ENCODE peak calls at places on chromosomes 12 and 14, in five cellular contexts. B is body of pancreas, W is lung, O is neural progenitor cell, C is pancreas. U is an unnamed sample.

GRCh38 chr12:95574799-95575452 is 23.6 kb upstream of the USP44 start:
- DNase-seq in O (peak), B (no peak), C (no peak), W (no peak), U (no peak)

GRCh38 chr14:87992720-87993484 is at the start of gene GALC:
- DNase-seq in B (peak), C (peak), W (peak), O (peak), U (peak)

GRCh38 chr12:117152793-117153775 is 37.2 kb downstream of the FBXO21 start:
- DNase-seq in C (no peak), B (no peak), O (no peak), W (no peak), U (no peak)

GRCh38 chr12:98352218-98352811 is 163.1 kb upstream of the TMPO start:
- DNase-seq in B (no peak), W (no peak), C (no peak), O (no peak), U (no peak)

GRCh38 chr12:97921957-97922722 is 459.5 kb downstream of the RMST start:
- DNase-seq in C (no peak), B (no peak), W (no peak), O (no peak), U (no peak)

GRCh38 chr12:126518596-126519200 is 1453.5 kb downstream of the AACS start:
- DNase-seq in B (no peak), O (no peak), W (no peak), C (no peak), U (no peak)

GRCh38 chr14:58362798-58363412 is 32.8 kb upstream of the TOMM20L start:
- DNase-seq in W (no peak), C (no peak), B (no peak), O (peak), U (no peak)

GRCh38 chr12:55002355-55002754 is 17.4 kb upstream of the NEUROD4 start:
- DNase-seq in B (no peak), C (no peak), O (no peak), W (no peak), U (no peak)

GRCh38 chr14:76352639-76353281 is 23.2 kb upstream of the ESRRB start:
- DNase-seq in W (no peak), C (peak), O (peak), B (peak), U (peak)

GRCh38 chr12:116880817-116881324 is 370 bp downstream of the HRK start:
- DNase-seq in B (peak), W (no peak), C (peak), O (peak), U (no peak)

GRCh38 chr12:93883436-93884154 is 206.4 kb downstream of the CRADD start:
- DNase-seq in C (no peak), B (no peak), W (no peak), O (no peak), U (no peak)

GRCh38 chr12:117874842-117875434 is 93.9 kb downstream of the KSR2 start:
- DNase-seq in C (peak), O (peak), W (peak), B (peak), U (peak)

GRCh38 chr14:76715927-76716200 is 45.4 kb upstream of the VASH1 start:
- DNase-seq in C (no peak), B (no peak), W (peak), O (no peak), U (no peak)

GRCh38 chr12:100189241-100190012 is 11.2 kb upstream of the ACTR6 start:
- DNase-seq in W (peak), C (no peak), B (no peak), O (no peak), U (no peak)

GRCh38 chr14:84554136-84554535 is 975.8 kb upstream of the FLRT2 start:
- DNase-seq in B (no peak), O (no peak), C (no peak), W (no peak), U (no peak)

GRCh38 chr14:91358654-91359210 is 58.9 kb downstream of the CCDC88C start:
- DNase-seq in O (no peak), W (no peak), C (no peak), B (no peak), U (no peak)

GRCh38 chr12:68978678-68979077 is 45.7 kb upstream of the CPM start:
- DNase-seq in B (no peak), C (no peak), O (no peak), W (no peak), U (no peak)

GRCh38 chr12:128662106-128662505 is 161.7 kb downstream of the SLC15A4 start:
- DNase-seq in C (no peak), O (no peak), W (no peak), B (no peak), U (no peak)

GRCh38 chr12:70165450-70165849 is 77.8 kb upstream of the CNOT2 start:
- DNase-seq in B (no peak), C (no peak), O (no peak), W (no peak), U (no peak)

GRCh38 chr14:65927871-65928270 is 515.3 kb downstream of the FUT8 start:
- DNase-seq in B (no peak), O (peak), W (no peak), C (no peak), U (no peak)

GRCh38 chr12:3242199-3242863 is 165.2 kb downstream of the TSPAN9 start:
- DNase-seq in W (no peak), B (peak), O (no peak), C (no peak), U (no peak)

GRCh38 chr12:49673446-49674317 is 33.5 kb downstream of the FMNL3 start:
- DNase-seq in C (peak), W (peak), B (peak), O (peak), U (peak)

GRCh38 chr12:132133952-132134652 is 10.0 kb downstream of the DDX51 start:
- DNase-seq in B (no peak), C (no peak), W (no peak), O (peak), U (no peak)

GRCh38 chr12:25187781-25188180 is 7.2 kb downstream of the DNAI7 start:
- DNase-seq in B (no peak), C (no peak), O (no peak), W (no peak), U (no peak)

GRCh38 chr12:57242691-57243454 is 8.1 kb downstream of the STAC3 start:
- DNase-seq in B (peak), O (peak), C (peak), W (no peak), U (peak)

GRCh38 chr12:28033538-28033915 is 61.0 kb upstream of the PTHLH start:
- DNase-seq in B (no peak), C (no peak), O (no peak), W (no peak), U (no peak)

GRCh38 chr12:118418385-118419057 is 42.2 kb downstream of the SUDS3 start:
- DNase-seq in C (no peak), W (no peak), B (peak), O (no peak), U (no peak)

GRCh38 chr12:2142068-2142467 is 89.3 kb downstream of the CACNA1C start:
- DNase-seq in B (no peak), W (no peak), O (no peak), C (no peak), U (no peak)
- H3K27ac ChIP-seq in B (no peak), W (peak), O (no peak), C (no peak), U (no peak)

GRCh38 chr12:6928703-6929407 is 1.1 kb downstream of the ATN1 start:
- DNase-seq in W (no peak), C (no peak), O (no peak), B (no peak), U (no peak)

GRCh38 chr12:6932766-6933165 is 5.0 kb downstream of the ATN1 start:
- DNase-seq in B (no peak), O (no peak), W (no peak), C (no peak), U (no peak)

GRCh38 chr12:6927999-6928702 is 392 bp downstream of the ATN1 start:
- DNase-seq in B (peak), O (peak), W (no peak), C (peak), U (no peak)

GRCh38 chr12:6927379-6927991 is at the start of gene ATN1:
- DNase-seq in C (peak), B (peak), O (peak), W (peak), U (peak)

DNA sequence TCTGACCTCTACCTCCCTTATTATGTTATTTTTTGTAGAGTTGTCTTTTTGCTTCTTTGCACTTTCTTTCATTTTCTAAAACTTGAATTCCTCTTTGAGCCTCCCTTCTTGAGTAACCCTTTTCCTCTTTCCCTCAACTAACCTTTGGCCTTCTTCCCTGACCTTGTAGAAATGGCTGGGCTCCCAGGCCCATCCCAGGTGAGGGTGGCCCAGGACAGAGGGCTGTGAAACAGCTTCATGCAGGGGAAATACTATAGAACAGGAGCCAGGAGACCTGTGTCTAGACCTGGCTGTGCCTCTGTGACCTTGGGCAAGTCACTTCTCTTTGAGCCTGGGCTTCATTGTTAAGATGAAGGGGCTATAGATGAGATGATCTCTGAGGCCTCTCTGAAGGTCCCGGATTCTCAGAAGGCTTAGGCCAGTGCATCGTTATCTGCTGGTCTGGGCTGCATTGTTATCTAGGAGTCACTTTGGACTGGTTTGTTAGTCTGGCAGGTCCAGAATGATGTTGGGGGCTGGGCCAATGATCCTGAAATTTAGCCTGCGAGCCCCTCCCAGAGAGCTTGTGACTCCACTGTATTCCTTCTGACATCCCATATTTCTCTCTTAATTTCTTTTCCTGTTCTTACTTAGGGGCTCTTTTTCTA is 2.2 kb downstream of the ATN1 start:
- DNase-seq in W (no peak), O (no peak), C (no peak), B (no peak), U (no peak)
- H3K27ac ChIP-seq in W (no peak), O (no peak), C (peak), B (peak), U (peak)

GRCh38 chr12:103840881-103841689 is at the start of gene NT5DC3:
- DNase-seq in C (peak), W (peak), O (peak), B (peak), U (peak)

GRCh38 chr12:103840399-103840880 is 594 bp downstream of the NT5DC3 start:
- DNase-seq in B (no peak), W (no peak), C (peak), O (no peak), U (no peak)

GRCh38 chr12:103844296-103844695 is 3.3 kb upstream of the NT5DC3 start:
- DNase-seq in O (no peak), C (no peak), B (no peak), W (no peak), U (no peak)

GRCh38 chr12:103839893-103840292 is 1.1 kb downstream of the NT5DC3 start:
- DNase-seq in C (no peak), B (no peak), W (no peak), O (no peak), U (no peak)

GRCh38 chr12:103841690-103842584 is 903 bp upstream of the NT5DC3 start:
- DNase-seq in O (no peak), W (peak), B (peak), C (peak), U (peak)
- H3K27ac ChIP-seq in O (no peak), W (peak), B (peak), C (peak), U (no peak)

GRCh38 chr12:101200145-101200544 is 9.9 kb downstream of the SLC5A8 start:
- DNase-seq in B (no peak), W (no peak), C (no peak), O (no peak), U (no peak)
- H3K27ac ChIP-seq in B (no peak), W (no peak), C (no peak), O (no peak), U (no peak)